ENCODE peak calls at places on chromosomes 11 and 22, in four cellular contexts. T is lower leg skin, H is omental fat pad, A is progenitor cell of endocrine pancreas. L is an unnamed sample.

GRCh38 chr11:102453286-102453797 is 777 bp upstream of the TMEM123 start:
- DNase-seq in H (no peak), A (no peak), T (no peak), L (no peak)

GRCh38 chr11:33449798-33450197 is 192.6 kb downstream of the HIPK3 start:
- DNase-seq in A (no peak), H (no peak), T (no peak), L (no peak)

GRCh38 chr11:95088946-95089619 is 563 bp upstream of the ENDOD1 start:
- DNase-seq in A (no peak), H (peak), T (no peak), L (peak)

GRCh38 chr11:8205566-8205965 is 36.7 kb upstream of the RIC3 start:
- DNase-seq in T (peak), H (no peak), A (no peak), L (no peak)

GRCh38 chr11:112320668-112321067 is 60.0 kb upstream of the PLET1 start:
- DNase-seq in H (no peak), A (no peak), T (peak), L (no peak)

GRCh38 chr11:66891849-66892660 is 35.2 kb downstream of the LRFN4 start:
- DNase-seq in T (no peak), H (no peak), A (no peak), L (peak)

GRCh38 chr11:65121447-65121864 is 478 bp downstream of the FAU start:
- DNase-seq in H (no peak), T (no peak), A (no peak), L (no peak)

GRCh38 chr11:119323532-119324033 is 6.7 kb upstream of the MCAM start:
- DNase-seq in T (peak), H (peak), A (peak), L (peak)

GRCh38 chr11:68328374-68329091 is 16.1 kb downstream of the LRP5 start:
- DNase-seq in H (no peak), A (peak), T (no peak), L (no peak)

GRCh38 chr22:31618057-31618456 is 44.0 kb downstream of the PISD start:
- DNase-seq in H (no peak), A (no peak), T (no peak), L (no peak)

GRCh38 chr22:31619611-31620300 is 42.3 kb downstream of the PISD start:
- DNase-seq in T (no peak), H (no peak), A (no peak), L (no peak)

GRCh38 chr22:31616315-31616980 is 45.6 kb downstream of the PISD start:
- DNase-seq in T (no peak), H (no peak), A (no peak), L (peak)

GRCh38 chr22:31620756-31621480 is 41.1 kb downstream of the PISD start:
- DNase-seq in A (no peak), H (no peak), T (no peak), L (no peak)

DNA sequence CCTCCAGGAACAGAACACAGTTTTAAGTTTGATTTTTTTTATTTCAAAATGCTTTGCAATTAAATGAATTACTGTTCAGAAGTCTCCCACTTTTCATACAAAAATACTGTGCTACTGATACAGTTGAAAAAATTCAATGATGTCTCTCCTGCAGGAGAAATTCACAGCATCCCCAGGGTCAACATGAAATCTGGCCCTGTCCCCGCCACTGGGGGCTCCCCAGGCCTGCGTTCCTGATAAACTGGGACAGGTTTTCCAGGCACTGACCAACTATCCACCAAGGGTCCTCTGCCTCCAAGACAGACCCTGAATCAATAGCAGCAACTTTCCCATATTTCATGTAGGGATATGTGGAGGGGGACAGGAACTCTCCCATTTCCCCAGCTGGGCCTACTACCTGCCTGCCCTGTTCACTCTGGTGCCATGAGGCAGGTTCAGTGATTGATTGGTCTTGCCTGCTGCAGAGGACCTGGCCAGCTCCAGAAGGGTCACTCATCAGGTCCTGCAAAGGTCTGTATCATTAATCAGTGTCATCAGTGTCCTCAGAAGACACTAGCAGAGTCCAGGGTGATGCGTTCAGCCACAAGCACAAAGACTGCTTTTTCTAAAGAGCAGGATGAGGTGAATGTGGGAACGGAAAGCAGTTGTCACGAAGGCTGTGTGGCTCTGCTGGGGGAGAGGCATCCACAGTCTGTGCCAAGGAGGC is 43.4 kb downstream of the PISD start:
- DNase-seq in T (no peak), A (no peak), H (no peak), L (no peak)
- TF ChIP-seq CTCF in T (no peak), A (no peak), H (no peak), L (no peak)

GRCh38 chr22:40853961-40854360 is 2.5 kb downstream of the ST13 start:
- DNase-seq in H (no peak), A (no peak), T (no peak), L (no peak)

GRCh38 chr22:40855960-40856512 is 403 bp downstream of the ST13 start:
- DNase-seq in T (no peak), A (peak), H (no peak), L (peak)

GRCh38 chr22:40857309-40857851 is 432 bp downstream of the XPNPEP3 start:
- DNase-seq in T (no peak), A (no peak), H (no peak), L (no peak)

GRCh38 chr22:40855104-40855959 is 1.1 kb downstream of the ST13 start:
- DNase-seq in A (no peak), H (peak), T (no peak), L (no peak)

DNA sequence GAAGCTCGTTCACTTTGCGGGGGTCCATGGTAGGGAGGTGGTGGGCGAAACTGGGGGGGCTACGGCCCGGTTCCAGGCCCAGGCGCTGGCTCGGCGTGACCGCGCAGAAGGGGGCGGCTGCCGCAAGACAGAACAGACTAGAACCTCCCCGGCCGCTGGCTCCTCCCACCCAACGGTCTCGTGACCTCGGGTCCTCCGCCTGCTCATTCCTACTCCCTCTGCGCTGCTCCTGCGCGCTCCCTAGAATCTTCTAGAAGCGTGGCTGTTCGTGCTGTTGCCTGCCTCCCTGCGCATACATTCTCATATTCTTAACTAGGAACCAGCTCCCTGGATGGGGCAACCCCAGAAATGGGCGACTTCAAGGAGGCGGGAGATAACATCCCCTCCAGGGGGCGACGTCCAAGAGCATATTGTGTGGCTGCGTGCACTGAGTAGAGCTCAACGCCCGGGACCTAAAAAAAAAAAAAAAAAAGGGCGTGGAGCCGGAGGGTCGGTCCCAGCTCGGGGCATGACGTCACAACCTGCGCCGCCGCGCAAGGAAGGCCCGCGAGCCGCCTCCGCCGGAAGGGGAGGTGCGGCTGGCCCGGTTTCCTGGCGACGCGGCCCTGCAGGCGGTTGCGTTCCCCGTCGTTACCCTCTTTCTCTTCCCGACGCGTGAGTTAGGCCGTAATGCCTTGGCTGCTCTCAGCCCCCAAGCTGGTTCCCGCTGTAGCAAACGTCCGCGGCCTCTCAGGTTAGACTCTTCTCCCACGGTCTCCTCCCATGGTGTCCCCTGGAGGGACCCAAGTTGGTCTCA is at the start of the genes ST13 and XPNPEP3:
- DNase-seq in H (peak), A (peak), T (peak), L (peak)
- TF ChIP-seq CTCF in H (no peak), A (peak), T (no peak), L (no peak)

GRCh38 chr22:19085233-19086043 is 36.8 kb downstream of the DGCR2 start:
- DNase-seq in T (peak), H (no peak), A (no peak), L (peak)
- TF ChIP-seq CTCF in T (no peak), H (no peak), A (peak), L (peak)

DNA sequence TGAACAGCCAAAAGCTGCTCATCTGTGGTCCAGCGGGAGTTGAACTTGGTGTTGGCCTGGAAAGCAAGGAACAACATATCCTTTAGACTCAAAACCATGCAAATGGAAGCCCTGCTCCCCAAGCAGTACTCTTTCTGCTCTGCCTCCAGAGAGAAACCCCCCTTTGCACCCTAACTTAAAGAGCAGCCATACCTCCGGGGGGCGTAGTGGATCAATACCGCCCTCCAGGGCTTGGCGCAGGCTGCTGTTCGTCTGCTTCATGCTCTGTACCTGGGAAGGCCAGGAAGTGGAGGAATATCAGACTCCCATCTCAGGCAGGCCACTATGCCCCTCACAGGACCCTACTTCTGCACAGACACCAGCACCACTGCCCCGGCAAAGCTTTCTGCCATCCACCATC is 4.3 kb downstream of the RCOR2 start:
- DNase-seq in H (no peak), A (no peak), T (no peak), L (peak)
- TF ChIP-seq CTCF in H (no peak), A (no peak), T (no peak), L (no peak)

GRCh38 chr22:43179151-43179910 is 7.6 kb downstream of the TTLL12 start:
- DNase-seq in T (no peak), A (no peak), H (no peak), L (no peak)

GRCh38 chr22:43182118-43182517 is 4.8 kb downstream of the TTLL12 start:
- DNase-seq in T (no peak), H (no peak), A (no peak), L (no peak)

GRCh38 chr22:43181321-43182076 is 5.4 kb downstream of the TTLL12 start:
- DNase-seq in A (no peak), T (no peak), H (no peak), L (no peak)

GRCh38 chr22:43180670-43181069 is 6.3 kb downstream of the TTLL12 start:
- DNase-seq in A (no peak), T (no peak), H (no peak), L (no peak)

GRCh38 chr22:43179911-43180195 is 7.1 kb downstream of the TTLL12 start:
- DNase-seq in A (no peak), H (no peak), T (no peak), L (no peak)
- TF ChIP-seq CTCF in A (no peak), H (no peak), T (no peak), L (no peak)

GRCh38 chr22:38290347-38290746 is 17.5 kb upstream of the TMEM184B start:
- DNase-seq in H (no peak), T (no peak), A (no peak), L (no peak)
- TF ChIP-seq CTCF in H (no peak), T (no peak), A (no peak), L (no peak)

GRCh38 chr11:78787696-78788095 is 213.0 kb upstream of the NARS2 start:
- DNase-seq in H (no peak), T (no peak), A (no peak), L (no peak)
- TF ChIP-seq CTCF in H (no peak), T (no peak), A (no peak), L (no peak)

GRCh38 chr11:76419896-76420295 is 24.9 kb upstream of the EMSY start:
- DNase-seq in A (no peak), H (no peak), T (no peak), L (peak)

GRCh38 chr11:76410771-76411423 is 29.8 kb downstream of the GVQW3 start:
- DNase-seq in H (no peak), T (no peak), A (no peak), L (no peak)

GRCh38 chr11:76415073-76415472 is 29.7 kb upstream of the EMSY start:
- DNase-seq in A (no peak), T (no peak), H (no peak), L (no peak)
- TF ChIP-seq CTCF in A (no peak), T (no peak), H (no peak), L (no peak)

L was measured in GM20000.